ENCODE peak calls at places on chromosomes 2 and 18, in nine cellular contexts. One of them, this sample, is unnamed.

GRCh38 chr2:240500561-240501423 is 57.0 kb downstream of the ANKMY1 start:
- DNase-seq in brain microvascular endothelial cell: no peak
- DNase-seq in GM20000: no peak
- DNase-seq in astrocyte of the spinal cord: no peak
- DNase-seq in CD4-positive, alpha-beta T cell: no peak
- DNase-seq in osteocyte: peak; percentile 79
- DNase-seq in body of pancreas: no peak
- DNase-seq in IMR-90: no peak
- DNase-seq in prostate gland: peak; percentile 2
- DNase-seq in this sample: peak; percentile 67

GRCh38 chr2:204363513-204363912 is 181.8 kb upstream of the PARD3B start:
- DNase-seq in brain microvascular endothelial cell: no peak
- DNase-seq in GM20000: no peak
- DNase-seq in astrocyte of the spinal cord: no peak
- DNase-seq in CD4-positive, alpha-beta T cell: no peak
- DNase-seq in osteocyte: no peak
- DNase-seq in body of pancreas: no peak
- DNase-seq in IMR-90: no peak
- DNase-seq in prostate gland: no peak
- DNase-seq in this sample: no peak

GRCh38 chr2:80238692-80239469 is 65.7 kb downstream of the LRRTM1 start:
- DNase-seq in brain microvascular endothelial cell: no peak
- DNase-seq in GM20000: peak; percentile 10
- DNase-seq in astrocyte of the spinal cord: no peak
- DNase-seq in CD4-positive, alpha-beta T cell: no peak
- DNase-seq in osteocyte: no peak
- DNase-seq in body of pancreas: peak; percentile 27
- DNase-seq in IMR-90: peak; percentile 42
- DNase-seq in prostate gland: no peak
- DNase-seq in this sample: no peak

GRCh38 chr2:150624001-150624401 is 136.5 kb upstream of the RND3 start:
- DNase-seq in brain microvascular endothelial cell: no peak
- DNase-seq in GM20000: no peak
- DNase-seq in astrocyte of the spinal cord: peak; percentile 48
- DNase-seq in CD4-positive, alpha-beta T cell: no peak
- DNase-seq in osteocyte: no peak
- DNase-seq in body of pancreas: no peak
- DNase-seq in IMR-90: no peak
- DNase-seq in prostate gland: no peak
- DNase-seq in this sample: no peak

GRCh38 chr2:30758315-30758714 is 48.9 kb downstream of the CAPN13 start:
- DNase-seq in brain microvascular endothelial cell: no peak
- DNase-seq in GM20000: no peak
- DNase-seq in astrocyte of the spinal cord: no peak
- DNase-seq in CD4-positive, alpha-beta T cell: no peak
- DNase-seq in osteocyte: no peak
- DNase-seq in body of pancreas: no peak
- DNase-seq in IMR-90: no peak
- DNase-seq in prostate gland: no peak
- DNase-seq in this sample: no peak

GRCh38 chr2:43123486-43123885 is 102.9 kb downstream of the ZFP36L2 start:
- DNase-seq in brain microvascular endothelial cell: no peak
- DNase-seq in GM20000: no peak
- DNase-seq in astrocyte of the spinal cord: no peak
- DNase-seq in CD4-positive, alpha-beta T cell: no peak
- DNase-seq in osteocyte: no peak
- DNase-seq in body of pancreas: no peak
- DNase-seq in IMR-90: no peak
- DNase-seq in prostate gland: no peak
- DNase-seq in this sample: no peak

GRCh38 chr18:62341423-62341920 is 16.4 kb downstream of the TNFRSF11A start:
- DNase-seq in brain microvascular endothelial cell: no peak
- DNase-seq in GM20000: no peak
- DNase-seq in astrocyte of the spinal cord: no peak
- DNase-seq in CD4-positive, alpha-beta T cell: no peak
- DNase-seq in osteocyte: no peak
- DNase-seq in body of pancreas: no peak
- DNase-seq in IMR-90: no peak
- DNase-seq in prostate gland: no peak
- DNase-seq in this sample: no peak

GRCh38 chr2:19711470-19712372 is 190.1 kb downstream of the TTC32 start:
- DNase-seq in brain microvascular endothelial cell: peak; percentile 98
- DNase-seq in GM20000: no peak
- DNase-seq in astrocyte of the spinal cord: peak; percentile 95
- DNase-seq in CD4-positive, alpha-beta T cell: no peak
- DNase-seq in osteocyte: no peak
- DNase-seq in body of pancreas: no peak
- DNase-seq in IMR-90: peak; percentile 98
- DNase-seq in prostate gland: no peak
- DNase-seq in this sample: no peak

GRCh38 chr2:40197121-40197520 is 254.8 kb downstream of the SLC8A1 start:
- DNase-seq in brain microvascular endothelial cell: no peak
- DNase-seq in GM20000: no peak
- DNase-seq in astrocyte of the spinal cord: no peak
- DNase-seq in CD4-positive, alpha-beta T cell: no peak
- DNase-seq in osteocyte: no peak
- DNase-seq in body of pancreas: no peak
- DNase-seq in IMR-90: no peak
- DNase-seq in prostate gland: no peak
- DNase-seq in this sample: no peak

GRCh38 chr18:58937204-58937603 is 72.5 kb downstream of the ZNF532 start:
- DNase-seq in brain microvascular endothelial cell: peak; percentile 34
- DNase-seq in GM20000: no peak
- DNase-seq in astrocyte of the spinal cord: peak; percentile 69
- DNase-seq in CD4-positive, alpha-beta T cell: no peak
- DNase-seq in osteocyte: no peak
- DNase-seq in body of pancreas: no peak
- DNase-seq in IMR-90: peak; percentile 70
- DNase-seq in prostate gland: no peak
- DNase-seq in this sample: no peak

GRCh38 chr2:103451283-103451682 is 689.5 kb downstream of the TMEM182 start:
- DNase-seq in brain microvascular endothelial cell: no peak
- DNase-seq in GM20000: no peak
- DNase-seq in astrocyte of the spinal cord: no peak
- DNase-seq in CD4-positive, alpha-beta T cell: no peak
- DNase-seq in osteocyte: no peak
- DNase-seq in body of pancreas: no peak
- DNase-seq in IMR-90: no peak
- DNase-seq in prostate gland: no peak
- DNase-seq in this sample: no peak

GRCh38 chr2:157897106-157897971 is 21.2 kb upstream of the ACVR1 start:
- DNase-seq in brain microvascular endothelial cell: no peak
- DNase-seq in GM20000: peak; percentile 36
- DNase-seq in astrocyte of the spinal cord: no peak
- DNase-seq in CD4-positive, alpha-beta T cell: no peak
- DNase-seq in osteocyte: no peak
- DNase-seq in body of pancreas: no peak
- DNase-seq in IMR-90: no peak
- DNase-seq in prostate gland: no peak
- DNase-seq in this sample: no peak

GRCh38 chr2:121872651-121873050 is 117.2 kb downstream of the TSN start:
- DNase-seq in brain microvascular endothelial cell: no peak
- DNase-seq in GM20000: no peak
- DNase-seq in astrocyte of the spinal cord: no peak
- DNase-seq in CD4-positive, alpha-beta T cell: no peak
- DNase-seq in osteocyte: no peak
- DNase-seq in body of pancreas: no peak
- DNase-seq in IMR-90: no peak
- DNase-seq in prostate gland: no peak
- DNase-seq in this sample: no peak

GRCh38 chr2:61420986-61421546 is 49.8 kb downstream of the USP34 start:
- DNase-seq in brain microvascular endothelial cell: no peak
- DNase-seq in GM20000: no peak
- DNase-seq in astrocyte of the spinal cord: no peak
- DNase-seq in CD4-positive, alpha-beta T cell: no peak
- DNase-seq in osteocyte: no peak
- DNase-seq in body of pancreas: no peak
- DNase-seq in IMR-90: no peak
- DNase-seq in prostate gland: peak; percentile 26
- DNase-seq in this sample: no peak

GRCh38 chr2:84861539-84861938 is 19.3 kb downstream of the TRABD2A start:
- DNase-seq in brain microvascular endothelial cell: no peak
- DNase-seq in GM20000: no peak
- DNase-seq in astrocyte of the spinal cord: no peak
- DNase-seq in CD4-positive, alpha-beta T cell: no peak
- DNase-seq in osteocyte: no peak
- DNase-seq in body of pancreas: no peak
- DNase-seq in IMR-90: no peak
- DNase-seq in prostate gland: no peak
- DNase-seq in this sample: no peak

GRCh38 chr2:84862006-84862405 is 18.9 kb downstream of the TRABD2A start:
- DNase-seq in brain microvascular endothelial cell: no peak
- DNase-seq in GM20000: no peak
- DNase-seq in astrocyte of the spinal cord: no peak
- DNase-seq in CD4-positive, alpha-beta T cell: no peak
- DNase-seq in osteocyte: no peak
- DNase-seq in body of pancreas: no peak
- DNase-seq in IMR-90: no peak
- DNase-seq in prostate gland: no peak
- DNase-seq in this sample: no peak

GRCh38 chr2:84866121-84866520 is 14.8 kb downstream of the TRABD2A start:
- DNase-seq in brain microvascular endothelial cell: no peak
- DNase-seq in GM20000: no peak
- DNase-seq in astrocyte of the spinal cord: no peak
- DNase-seq in CD4-positive, alpha-beta T cell: no peak
- DNase-seq in osteocyte: no peak
- DNase-seq in body of pancreas: no peak
- DNase-seq in IMR-90: peak; percentile 38
- DNase-seq in prostate gland: no peak
- DNase-seq in this sample: no peak

GRCh38 chr2:84870306-84870705 is 10.6 kb downstream of the TRABD2A start:
- DNase-seq in brain microvascular endothelial cell: no peak
- DNase-seq in GM20000: no peak
- DNase-seq in astrocyte of the spinal cord: no peak
- DNase-seq in CD4-positive, alpha-beta T cell: no peak
- DNase-seq in osteocyte: no peak
- DNase-seq in body of pancreas: no peak
- DNase-seq in IMR-90: no peak
- DNase-seq in prostate gland: no peak
- DNase-seq in this sample: no peak

DNA sequence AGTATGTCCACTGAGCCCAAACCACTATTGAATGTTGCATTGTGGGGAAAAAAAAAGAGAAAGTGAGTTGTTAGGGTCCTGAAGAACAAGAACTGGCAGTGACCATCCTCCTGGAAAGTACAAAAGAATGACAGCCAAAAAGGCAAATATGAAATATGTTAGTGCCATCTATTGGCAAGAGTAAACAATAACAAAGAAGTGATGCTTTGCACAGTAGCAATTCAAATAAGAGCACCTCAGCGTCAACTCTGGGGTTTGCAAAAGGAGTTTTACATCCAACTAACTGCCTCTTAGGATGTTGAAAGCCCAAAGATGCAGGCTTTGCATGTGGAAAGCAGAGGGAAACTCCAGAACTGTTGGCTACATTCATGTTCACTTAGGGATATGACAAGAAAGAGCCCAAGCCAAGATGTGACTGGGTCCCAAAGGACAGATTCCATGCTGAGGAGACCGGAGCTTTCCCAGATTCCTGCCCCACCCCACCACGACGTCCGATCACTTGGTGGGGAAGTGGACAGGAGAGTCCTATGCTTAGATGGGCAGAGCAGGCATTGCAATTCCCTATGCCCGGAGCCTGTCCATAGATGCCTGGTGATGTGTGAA is 15.6 kb downstream of the TRABD2A start:
- DNase-seq in brain microvascular endothelial cell: no peak
- DNase-seq in GM20000: peak; percentile 53
- DNase-seq in astrocyte of the spinal cord: peak; percentile 23
- DNase-seq in CD4-positive, alpha-beta T cell: no peak
- DNase-seq in osteocyte: no peak
- DNase-seq in body of pancreas: no peak
- DNase-seq in IMR-90: peak; percentile 43
- DNase-seq in prostate gland: no peak
- DNase-seq in this sample: no peak
- TF ChIP-seq CTCF in brain microvascular endothelial cell: no peak
- TF ChIP-seq CTCF in GM20000: peak; percentile 26
- TF ChIP-seq CTCF in astrocyte of the spinal cord: no peak
- TF ChIP-seq CTCF in CD4-positive, alpha-beta T cell: peak; percentile 75
- TF ChIP-seq CTCF in osteocyte: peak; percentile 53
- TF ChIP-seq CTCF in body of pancreas: no peak
- TF ChIP-seq CTCF in IMR-90: peak; percentile 43
- TF ChIP-seq CTCF in prostate gland: no peak
- TF ChIP-seq CTCF in this sample: peak; percentile 39

DNA sequence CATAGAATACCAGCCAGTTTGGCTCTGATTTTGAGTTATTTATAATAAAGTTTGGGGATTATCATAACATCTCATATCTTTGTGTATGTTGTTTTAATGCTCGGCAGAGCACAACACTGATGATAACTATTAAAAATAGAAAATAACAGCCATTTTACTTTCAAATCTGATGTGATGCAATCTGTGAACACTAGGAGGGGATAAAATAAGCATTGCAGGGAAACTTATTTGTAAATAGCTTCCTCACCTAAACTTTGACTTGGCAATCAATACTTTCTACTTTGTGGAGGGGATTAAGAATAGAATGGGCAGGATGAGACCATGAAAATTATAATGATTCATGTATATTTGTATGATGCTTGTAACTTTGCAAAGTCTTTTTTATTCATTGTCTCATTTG is 54.4 kb downstream of the USP14 start:
- DNase-seq in brain microvascular endothelial cell: no peak
- DNase-seq in GM20000: no peak
- DNase-seq in astrocyte of the spinal cord: no peak
- DNase-seq in CD4-positive, alpha-beta T cell: no peak
- DNase-seq in osteocyte: no peak
- DNase-seq in body of pancreas: no peak
- DNase-seq in IMR-90: no peak
- DNase-seq in prostate gland: no peak
- DNase-seq in this sample: no peak
- TF ChIP-seq CTCF in brain microvascular endothelial cell: no peak
- TF ChIP-seq CTCF in GM20000: no peak
- TF ChIP-seq CTCF in astrocyte of the spinal cord: no peak
- TF ChIP-seq CTCF in CD4-positive, alpha-beta T cell: no peak
- TF ChIP-seq CTCF in osteocyte: peak; percentile 22
- TF ChIP-seq CTCF in body of pancreas: no peak
- TF ChIP-seq CTCF in IMR-90: peak; percentile 7
- TF ChIP-seq CTCF in prostate gland: no peak
- TF ChIP-seq CTCF in this sample: peak; percentile 56

GRCh38 chr2:97748397-97748796 is 35.0 kb downstream of the ZAP70 start:
- DNase-seq in brain microvascular endothelial cell: no peak
- DNase-seq in GM20000: peak; percentile 64
- DNase-seq in astrocyte of the spinal cord: no peak
- DNase-seq in CD4-positive, alpha-beta T cell: peak; percentile 55
- DNase-seq in osteocyte: no peak
- DNase-seq in body of pancreas: no peak
- DNase-seq in IMR-90: no peak
- DNase-seq in prostate gland: no peak
- DNase-seq in this sample: peak; percentile 67
- TF ChIP-seq CTCF in brain microvascular endothelial cell: peak; percentile 54
- TF ChIP-seq CTCF in GM20000: peak; percentile 47
- TF ChIP-seq CTCF in astrocyte of the spinal cord: peak; percentile 31
- TF ChIP-seq CTCF in CD4-positive, alpha-beta T cell: peak; percentile 74
- TF ChIP-seq CTCF in osteocyte: peak; percentile 20
- TF ChIP-seq CTCF in body of pancreas: no peak
- TF ChIP-seq CTCF in IMR-90: no peak
- TF ChIP-seq CTCF in prostate gland: no peak
- TF ChIP-seq CTCF in this sample: peak; percentile 58

DNA sequence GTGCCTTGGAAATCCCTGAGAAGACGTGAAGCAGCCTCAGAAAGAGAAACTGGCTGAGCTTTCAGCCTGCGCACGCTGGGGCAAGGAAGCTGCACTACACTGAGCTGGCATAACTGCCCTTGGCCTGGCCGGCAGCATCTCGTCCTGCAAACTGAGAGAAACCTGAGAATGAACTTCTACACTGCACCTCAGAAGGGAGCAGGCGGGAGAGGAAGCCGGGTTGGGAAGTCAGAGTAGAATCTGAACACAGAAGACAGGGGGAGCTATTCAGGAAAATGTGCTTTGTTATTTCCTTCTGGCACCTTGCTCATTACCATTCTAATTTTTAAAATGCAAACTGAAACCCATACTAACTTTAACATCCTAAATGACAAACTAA is 70.9 kb downstream of the ZEB2 start:
- DNase-seq in brain microvascular endothelial cell: no peak
- DNase-seq in GM20000: peak; percentile 6
- DNase-seq in astrocyte of the spinal cord: no peak
- DNase-seq in CD4-positive, alpha-beta T cell: no peak
- DNase-seq in osteocyte: no peak
- DNase-seq in body of pancreas: no peak
- DNase-seq in IMR-90: no peak
- DNase-seq in prostate gland: no peak
- DNase-seq in this sample: no peak
- TF ChIP-seq CTCF in brain microvascular endothelial cell: peak; percentile 53
- TF ChIP-seq CTCF in GM20000: no peak
- TF ChIP-seq CTCF in astrocyte of the spinal cord: peak; percentile 41
- TF ChIP-seq CTCF in CD4-positive, alpha-beta T cell: no peak
- TF ChIP-seq CTCF in osteocyte: peak; percentile 41
- TF ChIP-seq CTCF in body of pancreas: no peak
- TF ChIP-seq CTCF in IMR-90: peak; percentile 16
- TF ChIP-seq CTCF in prostate gland: no peak
- TF ChIP-seq CTCF in this sample: peak; percentile 59

This sample was measured in type B pancreatic cell.